ENCODE peak calls at places on chromosomes 12 and 14, in six cellular contexts. K, V, H, U, S and I are unnamed samples.
A peak's percentile ranks its signal among the peaks of the same experiment; 100 is the strongest.

GRCh38 chr12:3131129-3131528 is 54.0 kb downstream of the TSPAN9 start:
- DNase-seq in K (no peak), V (no peak), H (no peak), U (no peak), S (no peak), I (no peak)

GRCh38 chr12:95385246-95385645 is 88.7 kb upstream of the METAP2 start:
- DNase-seq in K (peak; percentile 80), V (peak; percentile 48), H (peak; percentile 1), U (no peak), S (no peak), I (peak; percentile 25)

GRCh38 chr14:36556811-36557433 is 25.5 kb downstream of the NKX2-8 start:
- DNase-seq in K (no peak), V (no peak), H (no peak), U (no peak), S (no peak), I (no peak)

GRCh38 chr12:40171501-40171900 is 53.3 kb upstream of the LRRK2 start:
- DNase-seq in K (no peak), V (no peak), H (no peak), U (no peak), S (no peak), I (no peak)

GRCh38 chr12:66130267-66131066 is at the start of gene LLPH:
- DNase-seq in K (peak; percentile 61), V (peak; percentile 58), H (peak; percentile 83), U (peak; percentile 96), S (peak; percentile 86), I (peak; percentile 32)

GRCh38 chr14:103138483-103139370 is 15.5 kb downstream of the TNFAIP2 start:
- DNase-seq in K (no peak), V (no peak), H (no peak), U (no peak), S (no peak), I (no peak)

GRCh38 chr12:106315523-106315922 is 13.0 kb downstream of the TCP11L2 start:
- DNase-seq in K (no peak), V (no peak), H (no peak), U (no peak), S (no peak), I (no peak)

GRCh38 chr12:46154221-46154975 is 114.4 kb downstream of the SLC38A1 start:
- DNase-seq in K (no peak), V (no peak), H (no peak), U (no peak), S (no peak), I (no peak)

GRCh38 chr12:99810718-99811593 is 163.4 kb downstream of the GARIN6 start:
- DNase-seq in K (peak; percentile 5), V (peak; percentile 1), H (peak; percentile 25), U (no peak), S (no peak), I (peak; percentile 55)

GRCh38 chr12:55842681-55843429 is at the start of gene MMP19:
- DNase-seq in K (peak; percentile 74), V (peak; percentile 41), H (no peak), U (no peak), S (no peak), I (no peak)

GRCh38 chr12:53365245-53365904 is 14.6 kb upstream of the SP1 start:
- DNase-seq in K (no peak), V (no peak), H (no peak), U (no peak), S (no peak), I (no peak)

GRCh38 chr12:3229577-3229976 is 152.4 kb downstream of the TSPAN9 start:
- DNase-seq in K (no peak), V (no peak), H (no peak), U (no peak), S (no peak), I (no peak)

GRCh38 chr12:91256471-91256870 is 73.9 kb upstream of the DCN start:
- DNase-seq in K (no peak), V (no peak), H (no peak), U (no peak), S (no peak), I (no peak)

GRCh38 chr14:89841855-89842254 is 112.7 kb downstream of the EFCAB11 start:
- DNase-seq in K (no peak), V (no peak), H (no peak), U (no peak), S (no peak), I (no peak)

GRCh38 chr12:119020377-119021360 is 39.3 kb downstream of the SRRM4 start:
- DNase-seq in K (no peak), V (no peak), H (peak; percentile 1), U (peak; percentile 79), S (no peak), I (no peak)

GRCh38 chr12:6047249-6048227 is 76.9 kb downstream of the VWF start:
- DNase-seq in K (no peak), V (no peak), H (no peak), U (no peak), S (no peak), I (no peak)

GRCh38 chr14:90624228-90624627 is 192.0 kb downstream of the TTC7B start:
- DNase-seq in K (no peak), V (no peak), H (no peak), U (peak; percentile 74), S (no peak), I (no peak)

GRCh38 chr12:5633102-5633501 is 201.2 kb downstream of the NTF3 start:
- DNase-seq in K (no peak), V (no peak), H (no peak), U (no peak), S (no peak), I (no peak)

GRCh38 chr14:92930737-92931602 is 8.0 kb downstream of the CHGA start:
- DNase-seq in K (peak; percentile 34), V (no peak), H (no peak), U (no peak), S (no peak), I (no peak)